ENCODE peak calls at places on chromosomes 4 and X, in ten cellular contexts. N is hepatocyte, U is ovary, Z is brain microvascular endothelial cell, L is right lobe of liver, R is A673, G is adrenal gland, H is fibroblast of lung, K is neural progenitor cell, M is body of pancreas. Q is an unnamed sample. For H3K27me3, the result is how much of the 10 kb centered on the place peaks cover.

GRCh38 chr4:155208258-155209054 is at the start of gene NPY2R:
- DNase-seq in N (peak), H (no peak), R (peak), Z (no peak), U (peak), M (peak), K (peak), L (no peak), G (no peak), Q (no peak)

GRCh38 chrX:21479695-21480280 is 105.6 kb downstream of the CNKSR2 start:
- DNase-seq in H (peak), U (no peak), M (no peak), L (no peak), R (peak), Z (peak), N (peak), K (peak), G (no peak), Q (peak)

GRCh38 chrX:7076245-7076661 is 71.3 kb upstream of the STS start:
- DNase-seq in M (peak), H (no peak), N (no peak), U (no peak), G (no peak), K (no peak), R (no peak), Z (no peak), L (peak), Q (no peak)

GRCh38 chrX:24241822-24242648 is 71.8 kb downstream of the SUPT20HL2 start:
- DNase-seq in R (peak), M (peak), L (no peak), U (no peak), H (peak), G (no peak), Z (peak), K (peak), N (peak), Q (peak)

GRCh38 chr4:184479516-184479950 is 5.2 kb upstream of the IRF2 start:
- DNase-seq in G (no peak), K (no peak), R (no peak), L (no peak), Z (no peak), M (no peak), U (no peak), H (peak), N (no peak), Q (no peak)

GRCh38 chr4:111923786-111924185 is 221.5 kb upstream of the FAM241A start:
- DNase-seq in Z (no peak), N (no peak), R (no peak), H (no peak), L (no peak), U (no peak), M (no peak), G (no peak), K (no peak), Q (peak)

GRCh38 chrX:107574054-107574683 is 54.1 kb upstream of the PRPS1 start:
- DNase-seq in U (no peak), R (no peak), G (no peak), H (peak), N (no peak), K (no peak), Z (peak), M (no peak), L (no peak), Q (peak)

GRCh38 chrX:6644411-6644810 is 109.5 kb upstream of the VCX3A start:
- DNase-seq in L (no peak), K (no peak), G (no peak), Z (no peak), M (no peak), H (no peak), N (no peak), R (peak), U (no peak), Q (no peak)

GRCh38 chr4:168794092-168794707 is 215.9 kb downstream of the CBR4 start:
- DNase-seq in U (no peak), K (no peak), G (no peak), H (no peak), Z (no peak), M (no peak), L (no peak), N (no peak), R (no peak), Q (no peak)

GRCh38 chr4:183011213-183011907 is 87.7 kb upstream of the WWC2 start:
- DNase-seq in K (no peak), N (no peak), M (no peak), L (no peak), R (peak), U (no peak), H (peak), G (no peak), Z (no peak), Q (peak)

GRCh38 chr4:86523333-86523732 is 70.8 kb upstream of the PTPN13 start:
- DNase-seq in H (no peak), G (no peak), N (no peak), R (no peak), M (no peak), L (no peak), K (no peak), U (no peak), Z (no peak), Q (no peak)

GRCh38 chr4:140626982-140627381 is 58.2 kb upstream of the UCP1 start:
- DNase-seq in Z (no peak), K (no peak), R (no peak), H (peak), U (no peak), L (no peak), N (no peak), G (no peak), M (no peak), Q (no peak)

GRCh38 chrX:15405846-15406245 is 21.6 kb upstream of the VEGFD start:
- DNase-seq in G (no peak), M (no peak), K (no peak), N (peak), Z (no peak), R (no peak), U (no peak), L (no peak), H (peak), Q (no peak)

GRCh38 chr4:41332666-41333065 is 75.9 kb downstream of the UCHL1 start:
- DNase-seq in G (no peak), L (no peak), N (no peak), M (no peak), R (no peak), H (no peak), K (no peak), Z (no peak), U (no peak), Q (peak)

DNA sequence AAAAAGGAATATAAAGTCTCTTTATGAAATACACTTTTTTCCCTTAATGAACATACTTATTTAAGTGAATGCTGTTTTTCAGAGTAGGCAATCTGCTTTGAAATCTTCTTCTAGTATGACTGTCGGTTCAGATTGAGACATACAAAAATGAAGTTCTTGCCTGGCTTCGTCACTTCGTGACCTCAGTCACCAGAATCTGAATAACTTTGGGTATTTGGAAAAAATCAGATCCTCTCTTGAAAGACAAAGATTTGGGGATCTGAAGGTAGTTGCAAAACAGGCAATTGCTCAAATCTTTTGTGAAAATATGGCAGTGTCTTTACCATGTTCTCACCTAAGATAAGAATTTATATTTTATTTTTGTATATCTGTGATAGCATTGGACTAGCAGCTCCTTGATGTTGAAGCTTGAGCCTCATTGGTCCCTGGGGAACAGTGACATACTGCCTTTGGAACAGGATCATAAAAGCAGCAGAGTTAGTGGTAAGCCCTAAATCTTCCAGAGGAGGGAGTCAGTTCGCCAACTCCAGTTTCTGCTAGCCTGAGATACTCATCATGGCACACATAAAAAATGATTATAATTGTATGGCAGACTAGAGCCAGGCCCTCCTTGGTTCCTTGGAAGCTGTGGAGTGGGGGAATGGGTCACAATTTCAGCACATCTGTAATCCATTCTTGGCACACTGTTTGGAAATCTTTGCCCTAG is 4.9 kb downstream of the ARFIP1 start:
- DNase-seq in Z (peak), G (no peak), K (no peak), R (peak), U (no peak), L (no peak), M (no peak), H (peak), N (peak), Q (no peak)
- TF ChIP-seq CTCF in Z (peak), G (no peak), K (peak), R (peak), U (no peak), L (no peak), M (no peak), H (peak), N (peak), Q (no peak)

DNA sequence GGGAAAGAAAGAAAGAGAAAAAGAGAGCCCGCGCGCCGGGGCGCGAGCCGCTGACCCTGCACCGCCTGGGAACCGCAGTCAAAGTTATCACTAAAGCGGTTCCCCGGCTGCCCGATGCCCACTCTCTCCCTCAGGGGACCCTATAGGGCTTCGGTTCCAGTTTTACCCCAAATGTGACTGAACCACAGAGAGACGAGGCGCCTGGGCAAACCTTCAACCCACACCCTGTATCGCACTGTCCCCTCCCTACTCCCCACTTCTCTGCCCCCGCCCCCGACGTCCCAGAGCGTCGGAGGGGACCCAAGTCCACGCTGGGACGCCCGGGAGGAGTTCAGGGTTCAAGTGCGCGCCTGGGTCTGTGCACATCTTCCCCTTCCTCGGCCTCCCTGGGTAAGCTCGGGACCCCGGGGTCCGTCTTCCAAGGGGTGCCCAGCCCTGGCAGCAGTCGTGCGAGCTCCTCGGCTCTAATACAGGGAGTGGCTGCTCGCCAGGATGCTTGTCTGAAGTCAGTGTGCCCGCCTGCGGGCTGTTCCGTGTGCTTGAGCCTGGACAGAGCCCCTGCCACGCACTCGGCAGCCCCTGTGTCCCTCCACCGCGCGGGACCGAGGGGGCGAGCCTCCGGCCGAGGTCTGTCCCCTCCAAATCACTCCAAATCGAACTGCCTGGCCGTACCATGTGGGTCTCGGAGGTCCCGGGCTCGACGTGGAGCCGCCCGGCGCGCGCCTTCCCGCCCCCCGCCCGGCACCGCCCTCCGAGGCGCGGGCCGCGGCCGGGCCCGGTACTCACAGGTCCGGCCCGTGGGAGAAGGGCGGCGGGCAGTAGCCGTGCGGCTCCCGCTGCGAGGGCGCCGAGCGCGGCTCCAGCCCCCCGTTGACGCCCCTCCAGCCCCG is 935 bp downstream of the TRPC3 start:
- DNase-seq in L (peak), G (no peak), K (peak), U (peak), Z (no peak), R (peak), H (peak), N (peak), M (peak), Q (no peak)
- H3K27me3 ChIP-seq in L (under half), G (under half), K (half or more), U (under half), Z (under half), R (under half), H (under half), N (half or more), M (under half), Q (under half)

GRCh38 chrX:13389501-13389900 is 69.6 kb upstream of the ATXN3L start:
- DNase-seq in U (no peak), R (no peak), M (no peak), K (peak), G (no peak), N (no peak), Z (no peak), H (no peak), L (no peak), Q (no peak)
- TF ChIP-seq CTCF in U (no peak), R (no peak), M (no peak), K (no peak), G (no peak), N (no peak), Z (no peak), H (no peak), L (no peak), Q (no peak)

DNA sequence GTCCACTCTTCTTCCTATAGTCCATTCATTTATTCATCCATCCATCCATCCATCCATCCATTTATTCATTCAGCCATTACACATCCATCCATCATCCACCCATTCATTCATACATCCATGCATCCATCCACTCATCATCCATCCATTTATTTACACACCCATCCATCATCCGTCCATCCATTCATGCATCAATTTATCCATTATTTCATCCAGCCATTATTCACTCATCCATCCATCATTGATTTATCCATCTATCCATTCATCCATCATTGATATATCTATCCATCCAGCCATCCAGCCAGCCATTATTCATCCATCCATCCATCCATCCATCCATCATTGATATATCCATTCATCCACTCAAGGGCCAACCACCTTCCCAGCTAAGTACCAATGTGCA is 12.7 kb downstream of the CPZ start:
- DNase-seq in L (no peak), U (no peak), H (no peak), R (no peak), Z (no peak), G (no peak), M (no peak), N (no peak), K (no peak), Q (no peak)
- H3K27me3 ChIP-seq in L (under half), U (under half), H (under half), R (under half), Z (under half), G (under half), M (under half), N (under half), K (under half), Q (under half)

DNA sequence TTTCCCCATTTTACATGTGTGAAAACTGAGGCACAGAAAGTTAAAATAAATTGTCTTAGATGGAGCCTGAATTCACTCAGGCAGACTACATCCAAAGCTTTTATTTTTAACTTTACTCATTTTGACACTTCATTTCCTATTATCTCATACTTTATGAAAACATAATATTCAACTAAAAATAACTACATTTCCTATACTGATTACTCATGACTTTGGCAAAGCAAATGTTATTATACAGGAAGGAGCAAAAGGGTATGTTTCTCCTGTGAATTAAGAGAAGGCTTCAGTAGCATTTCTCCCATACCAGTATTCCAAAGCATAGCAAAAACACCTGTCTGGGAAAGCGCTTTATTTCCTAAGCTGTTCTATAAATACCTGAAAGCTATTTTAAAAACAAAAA is 178.6 kb downstream of the ADAMTS3 start:
- DNase-seq in H (peak), U (no peak), L (no peak), R (no peak), Z (no peak), G (no peak), M (no peak), N (no peak), K (no peak), Q (peak)
- TF ChIP-seq CTCF in H (no peak), U (no peak), L (no peak), R (no peak), Z (no peak), G (no peak), M (no peak), N (no peak), K (no peak), Q (no peak)

GRCh38 chrX:124042042-124042441 is 80.5 kb downstream of the STAG2 start:
- DNase-seq in G (no peak), K (no peak), M (no peak), H (no peak), L (no peak), R (no peak), Z (no peak), U (no peak), N (no peak), Q (no peak)
- H3K27me3 ChIP-seq in G (under half), K (under half), M (under half), H (under half), L (under half), R (under half), Z (under half), U (under half), N (under half), Q (under half)